ENCODE peak calls at places on chromosomes 5 and 9, in four cellular contexts. R is nephron progenitor cell, P is RCC 7860, I is HCEC 1CT. W is an unnamed sample.

GRCh38 chr5:57054671-57055070 is 102.7 kb upstream of the MIER3 start:
- DNase-seq in R (no peak), P (no peak), I (no peak), W (no peak)

GRCh38 chr5:157915638-157916037 is 56.7 kb upstream of the CLINT1 start:
- DNase-seq in R (no peak), P (no peak), I (no peak), W (no peak)

GRCh38 chr5:171688696-171689495 is 96.7 kb upstream of the SMIM23 start:
- DNase-seq in R (no peak), P (no peak), I (no peak), W (no peak)

GRCh38 chr9:93906182-93906880 is 48.8 kb downstream of the BARX1 start:
- DNase-seq in R (no peak), P (no peak), I (no peak), W (no peak)

GRCh38 chr9:134631881-134632280 is 9.7 kb upstream of the COL5A1 start:
- DNase-seq in R (no peak), P (no peak), I (no peak), W (no peak)

GRCh38 chr9:89658401-89658800 is 53.6 kb downstream of the GADD45G start:
- DNase-seq in R (no peak), P (no peak), I (no peak), W (no peak)

GRCh38 chr5:142700566-142700965 is 14.7 kb upstream of the FGF1 start:
- DNase-seq in R (no peak), P (no peak), I (no peak), W (no peak)

GRCh38 chr5:129905467-129906176 is 1.4 kb downstream of the CHSY3 start:
- DNase-seq in R (peak), P (no peak), I (peak), W (no peak)

GRCh38 chr5:122972877-122973276 is 63.6 kb downstream of the PPIC start:
- DNase-seq in R (no peak), P (peak), I (peak), W (no peak)

GRCh38 chr5:107215581-107215980 is 455.2 kb downstream of the EFNA5 start:
- DNase-seq in R (no peak), P (no peak), I (peak), W (no peak)

GRCh38 chr9:111825468-111826145 is 30.9 kb upstream of the SHOC1 start:
- DNase-seq in R (no peak), P (no peak), I (peak), W (no peak)

GRCh38 chr9:15543033-15543791 is 9.6 kb upstream of the CCDC171 start:
- DNase-seq in R (no peak), P (no peak), I (peak), W (peak)

GRCh38 chr5:69217154-69217731 is 17.4 kb upstream of the CDK7 start:
- DNase-seq in R (no peak), P (no peak), I (no peak), W (no peak)

GRCh38 chr5:90099099-90099498 is 310.5 kb downstream of the CETN3 start:
- DNase-seq in R (no peak), P (no peak), I (no peak), W (no peak)

GRCh38 chr5:142324377-142324870 is 397 bp downstream of the SPRY4 start:
- DNase-seq in R (peak), P (no peak), I (no peak), W (no peak)

GRCh38 chr5:110817437-110817836 is 78.6 kb downstream of the SLC25A46 start:
- DNase-seq in R (no peak), P (no peak), I (peak), W (no peak)

GRCh38 chr5:172667786-172668735 is 27.0 kb downstream of the NEURL1B start:
- DNase-seq in R (no peak), P (no peak), I (no peak), W (no peak)

GRCh38 chr9:133995012-133995896 is 3.1 kb upstream of the VAV2 start:
- DNase-seq in R (no peak), P (peak), I (no peak), W (peak)

GRCh38 chr5:30100148-30100547 is 1093.3 kb upstream of the CDH6 start:
- DNase-seq in R (no peak), P (no peak), I (no peak), W (no peak)

GRCh38 chr9:126719677-126720435 is 85.0 kb upstream of the ZBTB43 start:
- DNase-seq in R (peak), P (peak), I (peak), W (peak)

GRCh38 chr5:172543484-172544298 is 89.4 kb upstream of the SH3PXD2B start:
- DNase-seq in R (no peak), P (no peak), I (no peak), W (no peak)

GRCh38 chr9:73079326-73079725 is 72.3 kb upstream of the ANXA1 start:
- DNase-seq in R (no peak), P (peak), I (no peak), W (no peak)

GRCh38 chr5:83510199-83510730 is 38.7 kb downstream of the VCAN start:
- DNase-seq in R (no peak), P (no peak), I (no peak), W (no peak)

GRCh38 chr5:145499483-145499882 is 335.7 kb downstream of the PRELID2 start:
- DNase-seq in R (no peak), P (no peak), I (peak), W (no peak)

GRCh38 chr9:77856615-77857014 is 175.0 kb downstream of the GNAQ start:
- DNase-seq in R (no peak), P (no peak), I (peak), W (no peak)

GRCh38 chr5:79567926-79568549 is 44.2 kb upstream of the TENT2 start:
- DNase-seq in R (no peak), P (no peak), I (peak), W (no peak)

GRCh38 chr9:124306098-124306735 is 48.5 kb downstream of the NEK6 start:
- DNase-seq in R (no peak), P (peak), I (peak), W (peak)

GRCh38 chr5:176341325-176342198 is 20.0 kb downstream of the KIAA1191 start:
- DNase-seq in R (no peak), P (no peak), I (no peak), W (no peak)

W was measured in kidney glomerular epithelial cell.